ENCODE peak calls at places on chromosome 22, in ten cellular contexts. J is body of pancreas, X is stomach, H is adrenal gland, B is ovary, R is right lobe of liver, S is NB4, M is transverse colon, N is spleen, A is GM12892. F is an unnamed sample.

GRCh38 chr22:50256258-50256862 is 5.1 kb downstream of the MAPK12 start:
- DNase-seq in J (no peak), X (no peak), H (no peak), B (no peak), R (peak), S (no peak), M (no peak), N (no peak), A (no peak), F (no peak)

GRCh38 chr22:46262449-46263207 is 515 bp downstream of the PKDREJ start:
- DNase-seq in J (peak), X (peak), H (peak), B (peak), R (no peak), S (no peak), M (peak), N (peak), A (no peak), F (no peak)

GRCh38 chr22:50247748-50248147 is 2.9 kb upstream of the TUBGCP6 start:
- DNase-seq in J (peak), X (peak), H (no peak), B (no peak), R (no peak), S (no peak), M (peak), N (no peak), A (no peak), F (no peak)

GRCh38 chr22:25823276-25823675 is 81.3 kb downstream of the MYO18B start:
- DNase-seq in J (no peak), X (no peak), H (no peak), B (no peak), R (no peak), S (no peak), M (no peak), N (no peak), A (no peak), F (no peak)

GRCh38 chr22:48701296-48702030 is 1126.2 kb downstream of the BRD1 start:
- DNase-seq in J (no peak), X (no peak), H (no peak), B (no peak), R (no peak), S (peak), M (no peak), N (no peak), A (no peak), F (no peak)

GRCh38 chr22:46735747-46736608 is 2.1 kb downstream of the CERK start:
- DNase-seq in J (no peak), X (no peak), H (no peak), B (no peak), R (no peak), S (no peak), M (no peak), N (no peak), A (no peak), F (no peak)

GRCh38 chr22:49807780-49808708 is 19.6 kb downstream of the BRD1 start:
- DNase-seq in J (no peak), X (no peak), H (no peak), B (no peak), R (no peak), S (no peak), M (no peak), N (no peak), A (no peak), F (no peak)

GRCh38 chr22:17087176-17088131 is 2.7 kb downstream of the IL17RA start:
- DNase-seq in J (no peak), X (no peak), H (no peak), B (no peak), R (peak), S (peak), M (no peak), N (no peak), A (no peak), F (no peak)

GRCh38 chr22:39534591-39535301 is 2.2 kb upstream of the RPS19BP1 start:
- DNase-seq in J (peak), X (peak), H (peak), B (peak), R (peak), S (peak), M (peak), N (peak), A (peak), F (peak)

GRCh38 chr22:24827305-24827704 is 21.3 kb downstream of the SGSM1 start:
- DNase-seq in J (peak), X (peak), H (no peak), B (no peak), R (no peak), S (no peak), M (peak), N (peak), A (no peak), F (no peak)

GRCh38 chr22:44576311-44577260 is 78.6 kb upstream of the RTL6 start:
- DNase-seq in J (no peak), X (no peak), H (peak), B (no peak), R (peak), S (no peak), M (no peak), N (no peak), A (no peak), F (no peak)

GRCh38 chr22:49815641-49816071 is 12.0 kb downstream of the BRD1 start:
- DNase-seq in J (peak), X (peak), H (no peak), B (no peak), R (no peak), S (no peak), M (no peak), N (no peak), A (no peak), F (peak)

GRCh38 chr22:27970596-27971220 is 51.7 kb upstream of the PITPNB start:
- DNase-seq in J (no peak), X (no peak), H (no peak), B (no peak), R (no peak), S (no peak), M (no peak), N (no peak), A (no peak), F (no peak)

GRCh38 chr22:20422271-20422958 is 15.2 kb downstream of the SCARF2 start:
- DNase-seq in J (no peak), X (no peak), H (no peak), B (no peak), R (no peak), S (peak), M (no peak), N (peak), A (no peak), F (no peak)

GRCh38 chr22:40235418-40235817 is 57.7 kb downstream of the TNRC6B start:
- DNase-seq in J (no peak), X (no peak), H (no peak), B (no peak), R (no peak), S (no peak), M (no peak), N (no peak), A (no peak), F (no peak)

GRCh38 chr22:50737728-50738648 is at the start of gene ACR:
- DNase-seq in J (peak), X (peak), H (peak), B (no peak), R (no peak), S (no peak), M (no peak), N (peak), A (no peak), F (no peak)

DNA sequence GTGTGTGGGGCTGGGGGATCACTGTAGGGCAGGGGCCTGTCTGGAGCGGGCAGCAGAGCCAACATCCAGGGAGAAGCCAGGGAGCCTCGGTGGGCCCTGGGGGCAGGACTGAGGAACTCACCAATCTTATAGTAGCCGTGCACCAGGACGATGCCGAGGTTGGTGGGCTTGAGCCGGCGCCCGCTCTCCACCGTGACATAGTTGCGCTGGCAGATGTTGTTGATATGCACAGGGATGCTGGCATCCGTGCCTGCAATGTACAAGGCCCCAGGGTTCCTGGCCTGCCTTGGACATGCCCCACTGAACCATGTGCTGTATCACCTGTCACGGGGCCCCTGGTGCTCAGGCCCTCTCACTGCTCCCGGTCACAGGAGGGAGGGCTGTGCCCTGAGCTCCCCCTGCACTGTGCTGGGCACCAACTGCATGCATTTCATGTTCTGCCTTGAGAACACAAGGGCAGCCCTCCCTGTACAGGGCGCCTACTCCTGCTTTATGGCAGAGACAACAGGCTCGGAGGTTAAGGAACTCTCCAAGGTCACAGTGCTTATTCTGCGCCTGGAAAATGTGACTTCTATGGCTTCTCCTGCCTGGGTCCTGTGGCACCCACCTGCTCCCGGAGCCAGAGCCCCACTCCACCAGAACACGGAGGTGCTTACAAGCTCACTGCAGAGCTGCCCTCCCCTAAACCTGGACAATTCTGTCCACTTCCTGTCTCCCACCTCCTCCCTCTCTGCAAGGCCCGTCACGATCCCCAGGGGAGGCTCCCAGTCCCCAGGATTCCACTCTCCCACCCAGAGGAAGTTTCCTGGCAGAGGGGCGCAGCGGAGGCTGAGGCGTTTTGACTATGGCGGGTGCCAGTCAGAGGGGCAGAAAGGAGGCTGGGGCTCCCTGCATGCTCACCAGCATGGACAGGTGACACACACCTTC is 7.8 kb upstream of the PPM1F start:
- DNase-seq in J (no peak), X (no peak), H (peak), B (no peak), R (no peak), S (no peak), M (no peak), N (no peak), A (no peak), F (no peak)
- TF ChIP-seq POLR2A in J (no peak), X (no peak), H (peak), B (no peak), R (no peak), S (no peak), M (no peak), N (no peak), A (no peak), F (no peak)

GRCh38 chr22:41800348-41801146 is at the start of gene CCDC134:
- DNase-seq in J (peak), X (peak), H (peak), B (peak), R (peak), S (peak), M (peak), N (peak), A (peak), F (peak)
- TF ChIP-seq POLR2A in J (peak), X (no peak), H (peak), B (peak), R (peak), S (peak), M (peak), N (peak), A (peak), F (peak)

GRCh38 chr22:18152519-18152918 is 2.5 kb downstream of the USP18 start:
- DNase-seq in J (no peak), X (no peak), H (no peak), B (no peak), R (no peak), S (no peak), M (no peak), N (no peak), A (no peak), F (no peak)

GRCh38 chr22:18147791-18148507 is 2.0 kb upstream of the USP18 start:
- DNase-seq in J (no peak), X (no peak), H (no peak), B (no peak), R (no peak), S (peak), M (no peak), N (no peak), A (no peak), F (no peak)

GRCh38 chr22:18146389-18146753 is 3.6 kb upstream of the USP18 start:
- DNase-seq in J (no peak), X (no peak), H (no peak), B (no peak), R (no peak), S (no peak), M (no peak), N (no peak), A (no peak), F (no peak)

GRCh38 chr22:18145676-18146388 is 4.1 kb upstream of the USP18 start:
- DNase-seq in J (no peak), X (no peak), H (no peak), B (no peak), R (no peak), S (no peak), M (no peak), N (no peak), A (no peak), F (no peak)

GRCh38 chr22:18148508-18148965 is 1.4 kb upstream of the USP18 start:
- DNase-seq in J (no peak), X (no peak), H (no peak), B (no peak), R (peak), S (no peak), M (no peak), N (no peak), A (no peak), F (no peak)
- TF ChIP-seq POLR2A in J (no peak), X (no peak), H (no peak), B (no peak), R (peak), S (no peak), M (no peak), N (no peak), A (no peak), F (no peak)

GRCh38 chr22:42871146-42872050 is 14.3 kb upstream of the ARFGAP3 start:
- DNase-seq in J (no peak), X (no peak), H (no peak), B (no peak), R (no peak), S (no peak), M (no peak), N (no peak), A (no peak), F (no peak)

GRCh38 chr22:42869888-42870480 is 12.9 kb upstream of the ARFGAP3 start:
- DNase-seq in J (peak), X (no peak), H (no peak), B (no peak), R (no peak), S (no peak), M (no peak), N (no peak), A (no peak), F (no peak)

GRCh38 chr22:42869463-42869862 is 12.4 kb upstream of the ARFGAP3 start:
- DNase-seq in J (no peak), X (no peak), H (no peak), B (no peak), R (no peak), S (no peak), M (no peak), N (no peak), A (no peak), F (no peak)

GRCh38 chr22:42866100-42866499 is 9.0 kb upstream of the ARFGAP3 start:
- DNase-seq in J (no peak), X (no peak), H (no peak), B (no peak), R (no peak), S (no peak), M (no peak), N (peak), A (no peak), F (no peak)

DNA sequence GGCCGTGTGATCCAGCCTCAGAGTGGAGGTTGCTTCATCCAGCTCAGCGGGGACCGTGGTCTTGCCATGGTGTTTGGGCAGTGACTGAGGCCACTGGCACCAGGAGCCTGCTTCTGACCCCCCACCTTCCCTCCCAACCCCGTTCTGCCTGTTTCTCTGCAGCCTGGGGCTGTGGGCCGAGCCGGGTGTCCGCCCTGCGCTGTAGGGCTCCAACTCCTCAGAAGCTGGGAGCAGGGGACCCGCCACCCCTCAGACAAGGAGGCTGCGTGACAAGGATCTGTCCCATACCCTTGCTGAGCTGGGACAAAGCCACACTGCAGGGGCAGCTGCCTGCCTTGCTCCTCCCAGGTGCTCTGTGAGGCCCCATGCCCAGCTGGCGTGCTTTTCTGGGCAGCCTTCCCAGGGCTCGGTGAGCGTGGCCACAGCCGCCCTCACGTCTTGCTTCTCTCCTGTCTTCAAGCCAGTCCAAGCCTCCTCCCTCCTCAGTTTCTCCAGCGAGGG is 11.7 kb upstream of the ARFGAP3 start:
- DNase-seq in J (peak), X (peak), H (peak), B (no peak), R (peak), S (no peak), M (peak), N (no peak), A (no peak), F (no peak)
- TF ChIP-seq POLR2A in J (peak), X (no peak), H (no peak), B (no peak), R (no peak), S (no peak), M (no peak), N (no peak), A (no peak), F (no peak)

GRCh38 chr22:36257948-36258674 is 5.2 kb downstream of the APOL1 start:
- DNase-seq in J (no peak), X (no peak), H (no peak), B (no peak), R (peak), S (no peak), M (no peak), N (no peak), A (no peak), F (no peak)

GRCh38 chr22:36253523-36254490 is 874 bp downstream of the APOL1 start:
- DNase-seq in J (peak), X (peak), H (peak), B (peak), R (peak), S (no peak), M (peak), N (no peak), A (no peak), F (no peak)

GRCh38 chr22:36256474-36256873 is 3.5 kb downstream of the APOL1 start:
- DNase-seq in J (no peak), X (no peak), H (no peak), B (no peak), R (no peak), S (no peak), M (no peak), N (no peak), A (no peak), F (no peak)

GRCh38 chr22:36257308-36257707 is 4.4 kb downstream of the APOL1 start:
- DNase-seq in J (no peak), X (no peak), H (no peak), B (no peak), R (peak), S (no peak), M (no peak), N (no peak), A (no peak), F (no peak)

DNA sequence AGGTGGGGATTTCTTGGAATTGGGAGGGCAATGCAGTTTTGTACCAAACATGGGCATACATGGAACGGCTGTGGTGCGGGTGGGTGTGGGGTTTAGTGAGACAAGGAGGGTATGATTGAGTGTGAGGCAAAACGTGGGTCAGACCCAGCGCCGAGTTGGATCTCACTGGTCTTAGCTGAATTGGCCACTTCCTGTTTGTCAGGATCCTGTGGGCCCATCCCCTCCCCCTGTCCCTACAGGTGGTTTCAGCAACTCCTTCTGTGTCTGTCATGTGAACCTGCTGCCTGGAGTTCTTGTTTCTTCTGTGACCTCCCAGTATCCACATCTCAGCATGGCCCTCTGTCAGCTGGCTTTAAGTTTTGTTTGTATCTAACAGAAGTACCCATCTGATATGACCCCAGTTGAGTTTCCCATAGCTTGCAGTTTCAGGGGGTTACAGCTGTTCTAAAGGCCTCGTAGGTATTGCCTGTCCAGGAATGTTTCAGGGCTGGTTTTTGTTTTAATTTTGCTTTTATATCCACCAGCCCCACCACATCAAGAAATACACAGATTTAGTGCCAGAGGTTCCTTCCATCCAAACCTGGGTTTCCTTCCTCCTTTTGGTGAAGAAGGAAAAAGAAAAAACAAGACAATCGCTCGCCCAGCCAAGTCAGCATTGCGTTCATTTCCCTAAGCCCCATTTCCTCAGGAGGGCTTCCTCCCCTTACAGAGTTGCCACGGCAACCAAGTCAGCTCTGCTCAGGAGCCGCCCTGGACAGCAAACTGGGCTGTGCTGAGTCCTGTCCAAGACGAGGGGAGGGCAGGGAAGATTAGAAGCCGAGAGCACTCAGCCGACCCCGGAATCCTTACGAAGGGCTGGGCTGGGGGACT is 6.1 kb downstream of the APOL1 start:
- DNase-seq in J (no peak), X (no peak), H (peak), B (peak), R (peak), S (peak), M (peak), N (no peak), A (no peak), F (no peak)
- TF ChIP-seq POLR2A in J (no peak), X (no peak), H (no peak), B (no peak), R (no peak), S (no peak), M (no peak), N (no peak), A (no peak), F (no peak)

GRCh38 chr22:19066531-19067271 is 55.5 kb downstream of the DGCR2 start:
- DNase-seq in J (no peak), X (no peak), H (peak), B (no peak), R (no peak), S (no peak), M (no peak), N (peak), A (no peak), F (peak)
- TF ChIP-seq POLR2A in J (no peak), X (no peak), H (no peak), B (no peak), R (no peak), S (no peak), M (no peak), N (no peak), A (no peak), F (no peak)

DNA sequence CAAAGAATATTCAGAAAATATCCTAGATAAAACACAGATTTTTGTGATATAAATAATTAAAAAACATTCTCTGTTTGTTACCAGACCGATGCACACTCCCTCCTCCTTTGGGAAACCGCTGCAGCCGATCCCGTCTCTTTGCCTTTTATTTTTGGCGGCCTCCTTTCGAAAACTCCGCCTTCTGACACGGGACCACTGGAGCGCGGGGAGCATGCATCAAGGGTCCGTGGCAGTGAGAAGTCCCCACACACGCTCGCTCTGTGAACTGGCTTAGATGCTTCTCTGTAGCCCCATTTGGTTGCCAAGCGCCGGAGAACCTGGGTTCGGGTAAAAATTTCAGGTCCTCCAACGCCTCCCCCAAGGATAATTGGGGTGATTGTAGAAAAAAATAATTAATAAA is 17.0 kb downstream of the DDX17 start:
- DNase-seq in J (no peak), X (no peak), H (no peak), B (no peak), R (no peak), S (no peak), M (no peak), N (peak), A (no peak), F (no peak)
- TF ChIP-seq POLR2A in J (no peak), X (no peak), H (no peak), B (no peak), R (no peak), S (no peak), M (no peak), N (no peak), A (no peak), F (no peak)